ENCODE peak calls at places on chromosomes 6 and 20, in seven cellular contexts. R is Right ventricle myocardium superior; N is naive thymus-derived CD8-positive, alpha-beta T cell; I is neural progenitor cell; Q is fibroblast of pulmonary artery; H is stimulated activated CD4-positive, alpha-beta T cell treated with anti-CD3 and anti-CD28 coated beads, Interleukin-15, amount 100 ng/mL, for 24 hours; T is hippocampal formation. D is an unnamed sample.

GRCh38 chr6:77463881-77464867 is 883 bp upstream of the HTR1B start:
- DNase-seq in R (no peak), N (no peak), I (peak), Q (no peak), H (no peak), T (no peak), D (no peak)

GRCh38 chr20:8424010-8424409 is 291.9 kb downstream of the PLCB1 start:
- DNase-seq in R (no peak), N (no peak), I (no peak), Q (peak), H (no peak), T (no peak), D (no peak)

GRCh38 chr6:90890681-90891337 is 303.9 kb upstream of the MAP3K7 start:
- DNase-seq in R (no peak), N (no peak), I (peak), Q (no peak), H (no peak), T (no peak), D (no peak)

GRCh38 chr6:161418458-161418945 is 144.6 kb upstream of the AGPAT4 start:
- DNase-seq in R (no peak), N (no peak), I (peak), Q (peak), H (peak), T (peak), D (peak)

GRCh38 chr6:73231986-73232391 is 6.7 kb upstream of the KHDC1L start:
- DNase-seq in R (no peak), N (no peak), I (no peak), Q (no peak), H (no peak), T (no peak), D (no peak)

GRCh38 chr20:62252342-62252966 is 14.1 kb downstream of the OSBPL2 start:
- DNase-seq in R (no peak), N (no peak), I (no peak), Q (peak), H (no peak), T (no peak), D (no peak)

GRCh38 chr6:62367601-62368000 is 81.6 kb upstream of the KHDRBS2 start:
- DNase-seq in R (no peak), N (no peak), I (no peak), Q (no peak), H (no peak), T (no peak), D (no peak)

GRCh38 chr20:62715201-62715600 is 6.6 kb downstream of the NTSR1 start:
- DNase-seq in R (no peak), N (no peak), I (no peak), Q (no peak), H (no peak), T (no peak), D (no peak)

GRCh38 chr6:170088349-170088951 is 202.4 kb downstream of the DLL1 start:
- DNase-seq in R (no peak), N (no peak), I (no peak), Q (no peak), H (peak), T (no peak), D (no peak)

GRCh38 chr20:61599061-61599930 is 347.2 kb downstream of the CDH4 start:
- DNase-seq in R (no peak), N (no peak), I (peak), Q (no peak), H (no peak), T (no peak), D (no peak)

GRCh38 chr6:33949877-33950831 is 146.4 kb upstream of the MLN start:
- DNase-seq in R (no peak), N (no peak), I (no peak), Q (no peak), H (no peak), T (no peak), D (no peak)

GRCh38 chr6:87257565-87257964 is 64.8 kb upstream of the SMIM8 start:
- DNase-seq in R (no peak), N (no peak), I (no peak), Q (no peak), H (no peak), T (no peak), D (no peak)

GRCh38 chr20:219290-220115 is 7.6 kb upstream of the DEFB129 start:
- DNase-seq in R (no peak), N (no peak), I (peak), Q (peak), H (no peak), T (no peak), D (no peak)

GRCh38 chr20:49877254-49877990 is 37.9 kb downstream of the SPATA2 start:
- DNase-seq in R (no peak), N (no peak), I (no peak), Q (no peak), H (no peak), T (no peak), D (no peak)

GRCh38 chr6:167493310-167493709 is 168.4 kb downstream of the TTLL2 start:
- DNase-seq in R (no peak), N (no peak), I (no peak), Q (no peak), H (no peak), T (no peak), D (no peak)

GRCh38 chr6:3646616-3647362 is 104.7 kb downstream of the PXDC1 start:
- DNase-seq in R (no peak), N (no peak), I (no peak), Q (no peak), H (no peak), T (no peak), D (no peak)

GRCh38 chr20:52103469-52103910 is 88.1 kb downstream of the ZFP64 start:
- DNase-seq in R (no peak), N (no peak), I (peak), Q (peak), H (peak), T (no peak), D (no peak)

GRCh38 chr20:22795897-22796296 is 211.5 kb upstream of the FOXA2 start:
- DNase-seq in R (peak), N (no peak), I (peak), Q (peak), H (no peak), T (no peak), D (peak)

GRCh38 chr6:134678436-134678889 is 271.4 kb downstream of the ALDH8A1 start:
- DNase-seq in R (peak), N (no peak), I (no peak), Q (peak), H (no peak), T (peak), D (no peak)

GRCh38 chr6:89669002-89669401 is 30.5 kb upstream of the LYRM2 start:
- DNase-seq in R (no peak), N (no peak), I (no peak), Q (peak), H (no peak), T (no peak), D (no peak)

GRCh38 chr6:62808575-62809293 is 402.5 kb upstream of the FKBP1C start:
- DNase-seq in R (no peak), N (no peak), I (no peak), Q (no peak), H (no peak), T (no peak), D (no peak)

GRCh38 chr6:148364056-148364844 is 21.6 kb downstream of the SASH1 start:
- DNase-seq in R (no peak), N (no peak), I (no peak), Q (peak), H (no peak), T (no peak), D (peak)

GRCh38 chr6:170480045-170480714 is 72.9 kb downstream of the PSMB1 start:
- DNase-seq in R (no peak), N (no peak), I (peak), Q (peak), H (no peak), T (peak), D (no peak)

GRCh38 chr6:36753671-36754485 is 56.3 kb downstream of the RAB44 start:
- DNase-seq in R (no peak), N (no peak), I (no peak), Q (no peak), H (no peak), T (no peak), D (no peak)

GRCh38 chr20:1567392-1568165 is 10.1 kb upstream of the SIRPD start:
- DNase-seq in R (no peak), N (no peak), I (no peak), Q (peak), H (no peak), T (no peak), D (peak)

GRCh38 chr6:104186836-104187235 is 672.9 kb downstream of the HACE1 start:
- DNase-seq in R (no peak), N (no peak), I (no peak), Q (no peak), H (no peak), T (no peak), D (no peak)

GRCh38 chr6:34315780-34316179 is 67.0 kb upstream of the SMIM29 start:
- DNase-seq in R (no peak), N (no peak), I (no peak), Q (no peak), H (peak), T (no peak), D (no peak)

GRCh38 chr6:84460491-84460890 is 233.0 kb upstream of the CEP162 start:
- DNase-seq in R (no peak), N (no peak), I (no peak), Q (peak), H (no peak), T (no peak), D (no peak)

GRCh38 chr6:91812596-91813274 is 1225.9 kb upstream of the MAP3K7 start:
- DNase-seq in R (no peak), N (no peak), I (no peak), Q (no peak), H (no peak), T (no peak), D (no peak)

GRCh38 chr6:44166116-44166515 is 7.5 kb downstream of the CAPN11 start:
- DNase-seq in R (no peak), N (no peak), I (no peak), Q (no peak), H (no peak), T (no peak), D (no peak)